ENCODE peak calls at places on chromosomes 1 and 21, in four cellular contexts. One of them, this sample, is unnamed.

GRCh38 chr1:92482665-92483441 is 3.9 kb downstream of the GFI1 start:
- DNase-seq in aorta: no peak
- DNase-seq in OCI-LY7: no peak
- DNase-seq in CD8-positive, alpha-beta T cell: peak
- DNase-seq in this sample: no peak

GRCh38 chr1:51542158-51542953 is 23.3 kb upstream of the EPS15 start:
- DNase-seq in aorta: no peak
- DNase-seq in OCI-LY7: no peak
- DNase-seq in CD8-positive, alpha-beta T cell: no peak
- DNase-seq in this sample: no peak

GRCh38 chr1:45792744-45793143 is 10.7 kb upstream of the MAST2 start:
- DNase-seq in aorta: no peak
- DNase-seq in OCI-LY7: no peak
- DNase-seq in CD8-positive, alpha-beta T cell: no peak
- DNase-seq in this sample: no peak

GRCh38 chr21:38955495-38955894 is 149.8 kb downstream of the ETS2 start:
- DNase-seq in aorta: no peak
- DNase-seq in OCI-LY7: no peak
- DNase-seq in CD8-positive, alpha-beta T cell: no peak
- DNase-seq in this sample: peak

GRCh38 chr1:222284466-222284865 is 263.4 kb downstream of the HHIPL2 start:
- DNase-seq in aorta: no peak
- DNase-seq in OCI-LY7: no peak
- DNase-seq in CD8-positive, alpha-beta T cell: no peak
- DNase-seq in this sample: no peak

GRCh38 chr1:73674945-73675561 is 522.9 kb downstream of the LRRIQ3 start:
- DNase-seq in aorta: no peak
- DNase-seq in OCI-LY7: peak
- DNase-seq in CD8-positive, alpha-beta T cell: no peak
- DNase-seq in this sample: no peak

GRCh38 chr21:32741336-32741735 is 13.5 kb upstream of the SYNJ1 start:
- DNase-seq in aorta: no peak
- DNase-seq in OCI-LY7: no peak
- DNase-seq in CD8-positive, alpha-beta T cell: no peak
- DNase-seq in this sample: no peak

GRCh38 chr1:209835782-209836298 is 8.1 kb downstream of the UTP25 start:
- DNase-seq in aorta: no peak
- DNase-seq in OCI-LY7: no peak
- DNase-seq in CD8-positive, alpha-beta T cell: no peak
- DNase-seq in this sample: no peak

GRCh38 chr1:61496501-61496900 is 228.4 kb downstream of the TM2D1 start:
- DNase-seq in aorta: no peak
- DNase-seq in OCI-LY7: no peak
- DNase-seq in CD8-positive, alpha-beta T cell: no peak
- DNase-seq in this sample: no peak

GRCh38 chr1:211358685-211359084 is 32.1 kb downstream of the TRAF5 start:
- DNase-seq in aorta: no peak
- DNase-seq in OCI-LY7: no peak
- DNase-seq in CD8-positive, alpha-beta T cell: no peak
- DNase-seq in this sample: no peak

GRCh38 chr1:68331117-68331865 is 99.0 kb upstream of the WLS start:
- DNase-seq in aorta: no peak
- DNase-seq in OCI-LY7: no peak
- DNase-seq in CD8-positive, alpha-beta T cell: no peak
- DNase-seq in this sample: no peak

GRCh38 chr1:91997607-91998195 is 32.1 kb upstream of the EPHX4 start:
- DNase-seq in aorta: no peak
- DNase-seq in OCI-LY7: peak
- DNase-seq in CD8-positive, alpha-beta T cell: peak
- DNase-seq in this sample: no peak

GRCh38 chr1:1151306-1151705 is 22.4 kb upstream of the TTLL10 start:
- DNase-seq in aorta: no peak
- DNase-seq in OCI-LY7: no peak
- DNase-seq in CD8-positive, alpha-beta T cell: no peak
- DNase-seq in this sample: no peak

GRCh38 chr1:29832471-29832870 is 596.1 kb downstream of the PTPRU start:
- DNase-seq in aorta: no peak
- DNase-seq in OCI-LY7: no peak
- DNase-seq in CD8-positive, alpha-beta T cell: no peak
- DNase-seq in this sample: no peak

GRCh38 chr21:42513151-42513984 is at the start of gene SLC37A1:
- DNase-seq in aorta: no peak
- DNase-seq in OCI-LY7: peak
- DNase-seq in CD8-positive, alpha-beta T cell: peak
- DNase-seq in this sample: peak

GRCh38 chr1:201500670-201501120 is 6.2 kb downstream of the CSRP1 start:
- DNase-seq in aorta: no peak
- DNase-seq in OCI-LY7: no peak
- DNase-seq in CD8-positive, alpha-beta T cell: no peak
- DNase-seq in this sample: peak

GRCh38 chr1:231419738-231420298 is 2.3 kb downstream of the EGLN1 start:
- DNase-seq in aorta: no peak
- DNase-seq in OCI-LY7: peak
- DNase-seq in CD8-positive, alpha-beta T cell: no peak
- DNase-seq in this sample: no peak

GRCh38 chr1:245156736-245157505 is 2.1 kb downstream of the KIF26B start:
- DNase-seq in aorta: no peak
- DNase-seq in OCI-LY7: no peak
- DNase-seq in CD8-positive, alpha-beta T cell: no peak
- DNase-seq in this sample: no peak

GRCh38 chr21:43718872-43719747 is at the start of gene PDXK:
- DNase-seq in aorta: peak
- DNase-seq in OCI-LY7: peak
- DNase-seq in CD8-positive, alpha-beta T cell: peak
- DNase-seq in this sample: peak

GRCh38 chr1:24745711-24746582 is 700 bp downstream of the CLIC4 start:
- DNase-seq in aorta: peak
- DNase-seq in OCI-LY7: peak
- DNase-seq in CD8-positive, alpha-beta T cell: no peak
- DNase-seq in this sample: peak

GRCh38 chr1:160407819-160408801 is 7.7 kb downstream of the VANGL2 start:
- DNase-seq in aorta: no peak
- DNase-seq in OCI-LY7: no peak
- DNase-seq in CD8-positive, alpha-beta T cell: no peak
- DNase-seq in this sample: no peak

GRCh38 chr21:25625036-25625435 is 14.0 kb upstream of the JAM2 start:
- DNase-seq in aorta: no peak
- DNase-seq in OCI-LY7: no peak
- DNase-seq in CD8-positive, alpha-beta T cell: no peak
- DNase-seq in this sample: no peak

GRCh38 chr1:42141978-42142377 is 11.2 kb upstream of the GUCA2B start:
- DNase-seq in aorta: no peak
- DNase-seq in OCI-LY7: no peak
- DNase-seq in CD8-positive, alpha-beta T cell: no peak
- DNase-seq in this sample: no peak

GRCh38 chr21:25107708-25108107 is 499.6 kb downstream of the MRPL39 start:
- DNase-seq in aorta: no peak
- DNase-seq in OCI-LY7: no peak
- DNase-seq in CD8-positive, alpha-beta T cell: no peak
- DNase-seq in this sample: no peak

GRCh38 chr1:237672748-237673147 is 218.0 kb downstream of the ZP4 start:
- DNase-seq in aorta: no peak
- DNase-seq in OCI-LY7: peak
- DNase-seq in CD8-positive, alpha-beta T cell: no peak
- DNase-seq in this sample: no peak

GRCh38 chr1:205249651-205250050 is 21.9 kb downstream of the TMCC2 start:
- DNase-seq in aorta: no peak
- DNase-seq in OCI-LY7: no peak
- DNase-seq in CD8-positive, alpha-beta T cell: no peak
- DNase-seq in this sample: no peak

GRCh38 chr1:55552636-55553035 is 337.5 kb upstream of the USP24 start:
- DNase-seq in aorta: no peak
- DNase-seq in OCI-LY7: no peak
- DNase-seq in CD8-positive, alpha-beta T cell: no peak
- DNase-seq in this sample: no peak

GRCh38 chr1:21165076-21165475 is 11.6 kb downstream of the EIF4G3 start:
- DNase-seq in aorta: no peak
- DNase-seq in OCI-LY7: no peak
- DNase-seq in CD8-positive, alpha-beta T cell: no peak
- DNase-seq in this sample: no peak

GRCh38 chr1:206455681-206456344 is 14.5 kb upstream of the IKBKE start:
- DNase-seq in aorta: no peak
- DNase-seq in OCI-LY7: no peak
- DNase-seq in CD8-positive, alpha-beta T cell: no peak
- DNase-seq in this sample: no peak

GRCh38 chr1:212671342-212672031 is 28.2 kb downstream of the BATF3 start:
- DNase-seq in aorta: no peak
- DNase-seq in OCI-LY7: peak
- DNase-seq in CD8-positive, alpha-beta T cell: no peak
- DNase-seq in this sample: peak

GRCh38 chr21:44865561-44866280 is 7.8 kb downstream of the PTTG1IP start:
- DNase-seq in aorta: peak
- DNase-seq in OCI-LY7: no peak
- DNase-seq in CD8-positive, alpha-beta T cell: no peak
- DNase-seq in this sample: no peak

GRCh38 chr1:212665241-212666115 is 34.2 kb downstream of the BATF3 start:
- DNase-seq in aorta: peak
- DNase-seq in OCI-LY7: peak
- DNase-seq in CD8-positive, alpha-beta T cell: peak
- DNase-seq in this sample: peak

GRCh38 chr21:34130598-34130985 is 57.2 kb downstream of the MRPS6 start:
- DNase-seq in aorta: no peak
- DNase-seq in OCI-LY7: no peak
- DNase-seq in CD8-positive, alpha-beta T cell: no peak
- DNase-seq in this sample: no peak

GRCh38 chr21:34129971-34130597 is 56.7 kb downstream of the MRPS6 start:
- DNase-seq in aorta: no peak
- DNase-seq in OCI-LY7: peak
- DNase-seq in CD8-positive, alpha-beta T cell: no peak
- DNase-seq in this sample: no peak

GRCh38 chr21:34129039-34129891 is 55.9 kb downstream of the MRPS6 start:
- DNase-seq in aorta: no peak
- DNase-seq in OCI-LY7: no peak
- DNase-seq in CD8-positive, alpha-beta T cell: peak
- DNase-seq in this sample: peak

GRCh38 chr21:34128124-34128523 is 54.7 kb downstream of the MRPS6 start:
- DNase-seq in aorta: no peak
- DNase-seq in OCI-LY7: no peak
- DNase-seq in CD8-positive, alpha-beta T cell: no peak
- DNase-seq in this sample: peak

GRCh38 chr21:34128674-34129038 is 55.3 kb downstream of the MRPS6 start:
- DNase-seq in aorta: no peak
- DNase-seq in OCI-LY7: no peak
- DNase-seq in CD8-positive, alpha-beta T cell: no peak
- DNase-seq in this sample: peak
- H3K27ac ChIP-seq in aorta: peak
- H3K27ac ChIP-seq in OCI-LY7: no peak
- H3K27ac ChIP-seq in CD8-positive, alpha-beta T cell: peak
- H3K27ac ChIP-seq in this sample: peak

DNA sequence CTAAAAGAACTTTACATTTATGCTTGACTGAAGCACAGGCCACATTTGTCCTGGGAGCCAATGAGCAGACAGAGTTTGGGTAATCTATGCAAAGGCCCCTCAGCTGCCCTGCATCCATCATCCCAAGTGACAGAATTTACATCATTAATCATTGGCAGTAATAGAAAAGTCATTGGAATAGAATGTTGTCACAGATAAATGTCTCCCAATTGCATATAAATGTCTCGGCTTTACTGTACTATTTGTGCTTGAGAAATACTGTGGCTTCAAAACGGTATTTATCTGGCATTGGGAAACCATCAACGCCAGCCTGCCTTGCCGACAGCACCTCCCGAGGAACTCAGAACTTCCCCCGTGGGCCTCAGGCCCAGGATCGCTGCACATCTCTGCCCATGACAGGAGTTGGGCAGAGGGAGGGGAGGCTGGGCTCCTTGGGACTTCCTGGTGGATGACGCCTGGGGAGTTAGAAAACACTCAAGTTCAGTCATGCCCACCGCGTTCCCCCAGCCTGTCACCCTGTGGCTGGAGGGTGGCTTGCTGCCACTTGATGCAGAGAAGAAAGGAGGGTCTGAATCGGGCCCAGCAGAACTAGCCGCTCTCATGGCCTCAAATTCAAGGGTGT is 133.1 kb downstream of the CAMTA1 start:
- DNase-seq in aorta: no peak
- DNase-seq in OCI-LY7: no peak
- DNase-seq in CD8-positive, alpha-beta T cell: no peak
- DNase-seq in this sample: peak
- H3K27ac ChIP-seq in aorta: no peak
- H3K27ac ChIP-seq in OCI-LY7: no peak
- H3K27ac ChIP-seq in CD8-positive, alpha-beta T cell: no peak
- H3K27ac ChIP-seq in this sample: no peak

GRCh38 chr1:226983998-226984364 is 43.9 kb downstream of the COQ8A start:
- DNase-seq in aorta: no peak
- DNase-seq in OCI-LY7: no peak
- DNase-seq in CD8-positive, alpha-beta T cell: no peak
- DNase-seq in this sample: no peak
- H3K27ac ChIP-seq in aorta: no peak
- H3K27ac ChIP-seq in OCI-LY7: no peak
- H3K27ac ChIP-seq in CD8-positive, alpha-beta T cell: no peak
- H3K27ac ChIP-seq in this sample: peak

GRCh38 chr21:46544824-46545223 is 60.1 kb downstream of the S100B start:
- DNase-seq in aorta: no peak
- DNase-seq in OCI-LY7: no peak
- DNase-seq in CD8-positive, alpha-beta T cell: no peak
- DNase-seq in this sample: no peak
- H3K27ac ChIP-seq in aorta: no peak
- H3K27ac ChIP-seq in OCI-LY7: no peak
- H3K27ac ChIP-seq in CD8-positive, alpha-beta T cell: peak
- H3K27ac ChIP-seq in this sample: no peak

DNA sequence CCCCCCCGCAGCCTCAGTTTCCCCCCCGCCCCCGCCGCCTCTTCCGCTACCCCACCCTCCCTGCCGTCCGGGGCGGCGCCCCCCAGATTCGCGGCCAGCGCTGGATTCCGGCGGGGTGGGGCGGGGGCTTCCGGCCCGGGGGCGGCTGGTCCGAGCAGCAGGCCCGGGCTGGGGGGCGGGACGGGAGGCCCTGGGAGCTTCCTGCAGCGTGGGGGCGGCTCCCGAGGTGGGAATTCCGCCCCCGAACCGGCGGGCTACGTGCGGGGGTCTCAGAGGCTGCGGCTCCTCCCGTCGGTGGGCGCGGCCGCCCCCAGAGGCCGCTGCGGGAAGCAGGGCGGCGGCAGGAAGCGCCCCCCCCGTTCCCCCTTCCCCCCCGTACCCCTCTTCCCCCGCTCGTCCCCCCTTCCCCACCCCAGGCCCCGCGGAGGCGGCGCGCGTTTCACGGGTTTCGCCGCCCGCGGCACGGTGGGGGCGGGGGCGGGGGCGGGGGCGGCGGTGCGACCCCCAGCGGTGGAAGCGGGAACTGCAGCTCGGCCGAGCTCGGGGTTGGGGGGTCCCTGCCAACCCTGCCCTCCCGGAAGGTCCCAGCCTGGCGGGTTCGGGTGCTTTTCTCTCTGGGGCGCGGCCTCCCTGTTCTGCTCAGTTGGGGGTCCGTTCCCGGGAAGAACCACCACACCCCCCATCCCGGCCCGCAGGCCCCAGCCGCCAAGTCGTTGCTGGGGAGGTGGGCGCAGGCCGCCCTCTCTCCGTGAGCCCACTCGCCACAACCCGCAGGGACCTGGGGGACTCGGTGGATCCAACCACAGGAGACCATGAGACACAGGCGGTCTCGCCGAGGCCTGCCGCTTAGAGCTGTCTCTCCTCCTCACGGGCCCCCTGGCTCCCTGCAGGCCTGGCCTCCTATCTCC is 76.3 kb downstream of the MORN1 start:
- DNase-seq in aorta: peak
- DNase-seq in OCI-LY7: peak
- DNase-seq in CD8-positive, alpha-beta T cell: peak
- DNase-seq in this sample: peak
- H3K27ac ChIP-seq in aorta: peak
- H3K27ac ChIP-seq in OCI-LY7: no peak
- H3K27ac ChIP-seq in CD8-positive, alpha-beta T cell: peak
- H3K27ac ChIP-seq in this sample: peak

This sample was measured in right cardiac atrium.